ENCODE peak calls at places on chromosome 20, in six cellular contexts. A, F, B, K, C and E are unnamed samples.

GRCh38 chr20:4151991-4152695 is 136.8 kb upstream of the RNF24 start:
- DNase-seq in A (peak), F (no peak), B (no peak), K (no peak), C (no peak), E (no peak)

GRCh38 chr20:63619505-63619904 is 7.4 kb downstream of the GMEB2 start:
- DNase-seq in A (no peak), F (no peak), B (no peak), K (no peak), C (no peak), E (no peak)

GRCh38 chr20:539236-539635 is 4.4 kb downstream of the CSNK2A1 start:
- DNase-seq in A (no peak), F (no peak), B (no peak), K (no peak), C (no peak), E (no peak)

GRCh38 chr20:62661647-62662046 is 19.3 kb downstream of the SLCO4A1 start:
- DNase-seq in A (no peak), F (no peak), B (no peak), K (no peak), C (no peak), E (no peak)

GRCh38 chr20:9066196-9066595 is 2.7 kb upstream of the PLCB4 start:
- DNase-seq in A (no peak), F (no peak), B (no peak), K (no peak), C (no peak), E (no peak)

GRCh38 chr20:14288341-14289330 is 48.8 kb downstream of the FLRT3 start:
- DNase-seq in A (no peak), F (no peak), B (no peak), K (no peak), C (no peak), E (no peak)

GRCh38 chr20:32742322-32743236 is 688 bp downstream of the COMMD7 start:
- DNase-seq in A (peak), F (no peak), B (no peak), K (peak), C (no peak), E (no peak)

GRCh38 chr20:52918311-52918710 is 53.8 kb upstream of the TSHZ2 start:
- DNase-seq in A (no peak), F (no peak), B (no peak), K (no peak), C (no peak), E (no peak)

GRCh38 chr20:24957326-24957996 is 8.4 kb downstream of the CST7 start:
- DNase-seq in A (no peak), F (no peak), B (no peak), K (no peak), C (no peak), E (no peak)

GRCh38 chr20:45470262-45470931 is 844 bp downstream of the WFDC2 start:
- DNase-seq in A (peak), F (no peak), B (no peak), K (peak), C (peak), E (no peak)

GRCh38 chr20:57457243-57457761 is 66.1 kb downstream of the RBM38 start:
- DNase-seq in A (no peak), F (no peak), B (no peak), K (peak), C (peak), E (no peak)